ENCODE peak calls at places on chromosome 22, in seven cellular contexts. I, K, Y, W, O, M and X are unnamed samples.
A peak's percentile ranks its signal among the peaks of the same experiment; 100 is the strongest.

GRCh38 chr22:23245799-23246136 is 65.5 kb downstream of the BCR start:
- DNase-seq in I (no peak), K (no peak), Y (no peak), W (no peak), O (no peak), M (no peak), X (no peak)

GRCh38 chr22:43412808-43413785 is 1.3 kb downstream of the MPPED1 start:
- DNase-seq in I (no peak), K (no peak), Y (peak; percentile 36), W (no peak), O (no peak), M (no peak), X (no peak)

GRCh38 chr22:25655536-25655935 is 86.5 kb upstream of the MYO18B start:
- DNase-seq in I (no peak), K (no peak), Y (no peak), W (no peak), O (no peak), M (no peak), X (no peak)

GRCh38 chr22:39967996-39968968 is 8.1 kb downstream of the TMA7B start:
- DNase-seq in I (no peak), K (no peak), Y (no peak), W (no peak), O (no peak), M (no peak), X (no peak)

GRCh38 chr22:36237462-36238347 is 1.6 kb downstream of the APOL2 start:
- DNase-seq in I (no peak), K (no peak), Y (no peak), W (no peak), O (no peak), M (no peak), X (peak; percentile 26)

GRCh38 chr22:49208768-49209252 is 618.9 kb downstream of the BRD1 start:
- DNase-seq in I (no peak), K (no peak), Y (no peak), W (no peak), O (no peak), M (no peak), X (no peak)

GRCh38 chr22:45006101-45006872 is 3.5 kb downstream of the PHF21B start:
- DNase-seq in I (no peak), K (no peak), Y (no peak), W (no peak), O (no peak), M (no peak), X (no peak)

GRCh38 chr22:20080445-20080775 is 369 bp downstream of the DGCR8 start:
- DNase-seq in I (peak; percentile 36), K (no peak), Y (peak; percentile 32), W (peak; percentile 74), O (peak; percentile 41), M (peak; percentile 61), X (peak; percentile 86)

GRCh38 chr22:32558681-32559355 is 84.2 kb downstream of the FBXO7 start:
- DNase-seq in I (peak; percentile 82), K (peak; percentile 43), Y (no peak), W (no peak), O (no peak), M (no peak), X (no peak)

GRCh38 chr22:19876314-19876940 is 21.8 kb upstream of the GNB1L start:
- DNase-seq in I (no peak), K (no peak), Y (no peak), W (peak; percentile 11), O (no peak), M (no peak), X (no peak)

GRCh38 chr22:17753401-17753989 is 20.8 kb downstream of the BID start:
- DNase-seq in I (no peak), K (no peak), Y (no peak), W (no peak), O (no peak), M (no peak), X (no peak)

GRCh38 chr22:49983148-49984042 is 22.8 kb downstream of the PIM3 start:
- DNase-seq in I (no peak), K (no peak), Y (no peak), W (no peak), O (no peak), M (no peak), X (no peak)

GRCh38 chr22:28894320-28894719 is 10.9 kb downstream of the ZNRF3 start:
- DNase-seq in I (no peak), K (no peak), Y (no peak), W (peak; percentile 66), O (no peak), M (no peak), X (no peak)

GRCh38 chr22:21098099-21098671 is 52.4 kb downstream of the LRRC74B start:
- DNase-seq in I (no peak), K (no peak), Y (no peak), W (no peak), O (no peak), M (no peak), X (no peak)

GRCh38 chr22:27397948-27398330 is 403.6 kb downstream of the MN1 start:
- DNase-seq in I (no peak), K (no peak), Y (no peak), W (no peak), O (no peak), M (no peak), X (no peak)

GRCh38 chr22:22906907-22907550 is 19.4 kb downstream of the IGLL5 start:
- DNase-seq in I (no peak), K (no peak), Y (no peak), W (no peak), O (no peak), M (no peak), X (no peak)

GRCh38 chr22:20724676-20725454 is 49.0 kb upstream of the SERPIND1 start:
- DNase-seq in I (no peak), K (no peak), Y (no peak), W (no peak), O (no peak), M (no peak), X (no peak)

GRCh38 chr22:44893731-44894080 is 116.1 kb downstream of the PHF21B start:
- DNase-seq in I (no peak), K (no peak), Y (no peak), W (no peak), O (no peak), M (no peak), X (no peak)

GRCh38 chr22:45248832-45249561 is 8.3 kb upstream of the KIAA0930 start:
- DNase-seq in I (no peak), K (no peak), Y (no peak), W (no peak), O (no peak), M (no peak), X (peak; percentile 54)

GRCh38 chr22:38240734-38241252 is 32.0 kb downstream of the TMEM184B start:
- DNase-seq in I (peak; percentile 82), K (peak; percentile 68), Y (no peak), W (peak; percentile 43), O (peak; percentile 43), M (no peak), X (no peak)

GRCh38 chr22:17115311-17115710 is 5.8 kb downstream of the TMEM121B start:
- DNase-seq in I (no peak), K (no peak), Y (no peak), W (no peak), O (no peak), M (no peak), X (no peak)

GRCh38 chr22:49328630-49329405 is 498.9 kb downstream of the BRD1 start:
- DNase-seq in I (no peak), K (no peak), Y (no peak), W (no peak), O (no peak), M (no peak), X (no peak)

GRCh38 chr22:50078761-50079160 is 6.5 kb downstream of the MLC1 start:
- DNase-seq in I (no peak), K (no peak), Y (no peak), W (no peak), O (no peak), M (no peak), X (no peak)

GRCh38 chr22:50447576-50448551 is 27.0 kb downstream of the SBF1 start:
- DNase-seq in I (no peak), K (no peak), Y (no peak), W (peak; percentile 12), O (no peak), M (no peak), X (no peak)

GRCh38 chr22:35486116-35486631 is 54.5 kb upstream of the RASD2 start:
- DNase-seq in I (no peak), K (no peak), Y (no peak), W (no peak), O (no peak), M (no peak), X (no peak)